ENCODE peak calls at places on chromosome 2, in seven cellular contexts. J is DND-41, S is pancreas, Y is fibroblast of lung, L is lung, P is tibial nerve, K is uterus. R is an unnamed sample.

GRCh38 chr2:220315098-220315785 is 687.8 kb downstream of the SLC4A3 start:
- DNase-seq in J (no peak), S (no peak), Y (no peak), L (no peak), P (no peak), K (peak; percentile 18), R (no peak)

GRCh38 chr2:31541853-31542252 is 38.9 kb downstream of the SRD5A2 start:
- DNase-seq in J (no peak), S (no peak), Y (no peak), L (no peak), P (no peak), K (no peak), R (no peak)

GRCh38 chr2:190267302-190267701 is 52.3 kb downstream of the HIBCH start:
- DNase-seq in J (no peak), S (no peak), Y (peak; percentile 89), L (no peak), P (no peak), K (no peak), R (no peak)

GRCh38 chr2:10433948-10434884 is 13.9 kb downstream of the ODC1 start:
- DNase-seq in J (no peak), S (no peak), Y (no peak), L (no peak), P (no peak), K (no peak), R (no peak)

GRCh38 chr2:65661980-65662653 is 229.7 kb upstream of the SPRED2 start:
- DNase-seq in J (no peak), S (no peak), Y (no peak), L (no peak), P (no peak), K (no peak), R (no peak)

GRCh38 chr2:208134928-208135586 is 5.4 kb upstream of the CRYGC start:
- DNase-seq in J (peak; percentile 55), S (no peak), Y (no peak), L (no peak), P (no peak), K (no peak), R (no peak)

GRCh38 chr2:103667335-103667884 is 905.6 kb downstream of the TMEM182 start:
- DNase-seq in J (no peak), S (no peak), Y (peak; percentile 72), L (no peak), P (no peak), K (no peak), R (no peak)

GRCh38 chr2:145411493-145411892 is 891.6 kb upstream of the ZEB2 start:
- DNase-seq in J (peak; percentile 79), S (no peak), Y (no peak), L (no peak), P (no peak), K (no peak), R (peak; percentile 58)

GRCh38 chr2:58432491-58433166 is 191.5 kb upstream of the FANCL start:
- DNase-seq in J (no peak), S (no peak), Y (peak; percentile 32), L (no peak), P (no peak), K (no peak), R (no peak)

GRCh38 chr2:233831011-233831721 is 23.2 kb downstream of the HJURP start:
- DNase-seq in J (no peak), S (no peak), Y (no peak), L (no peak), P (no peak), K (no peak), R (no peak)

GRCh38 chr2:18074476-18074875 is 196.0 kb downstream of the KCNS3 start:
- DNase-seq in J (no peak), S (no peak), Y (peak; percentile 33), L (no peak), P (no peak), K (no peak), R (no peak)

GRCh38 chr2:192073878-192074277 is 120.9 kb downstream of the TMEFF2 start:
- DNase-seq in J (no peak), S (no peak), Y (no peak), L (no peak), P (no peak), K (no peak), R (no peak)

GRCh38 chr2:42903821-42904575 is 111.6 kb upstream of the HAAO start:
- DNase-seq in J (no peak), S (no peak), Y (no peak), L (no peak), P (no peak), K (no peak), R (no peak)
- H3K4me3 ChIP-seq in J (no peak overlapping the region), S (no peak overlapping the region), Y (no peak overlapping the region), L (no peak overlapping the region), P (no peak overlapping the region), K (no peak overlapping the region), R (no peak overlapping the region)

GRCh38 chr2:14722919-14723559 is 90.5 kb downstream of the LRATD1 start:
- DNase-seq in J (no peak), S (no peak), Y (no peak), L (no peak), P (no peak), K (no peak), R (no peak)
- TF ChIP-seq CTCF in J (no peak), S (no peak), Y (no peak), L (no peak), P (no peak), K (no peak), R (no peak)

GRCh38 chr2:8779795-8780194 is 57.6 kb downstream of the KIDINS220 start:
- DNase-seq in J (no peak), S (no peak), Y (no peak), L (no peak), P (no peak), K (no peak), R (no peak)

DNA sequence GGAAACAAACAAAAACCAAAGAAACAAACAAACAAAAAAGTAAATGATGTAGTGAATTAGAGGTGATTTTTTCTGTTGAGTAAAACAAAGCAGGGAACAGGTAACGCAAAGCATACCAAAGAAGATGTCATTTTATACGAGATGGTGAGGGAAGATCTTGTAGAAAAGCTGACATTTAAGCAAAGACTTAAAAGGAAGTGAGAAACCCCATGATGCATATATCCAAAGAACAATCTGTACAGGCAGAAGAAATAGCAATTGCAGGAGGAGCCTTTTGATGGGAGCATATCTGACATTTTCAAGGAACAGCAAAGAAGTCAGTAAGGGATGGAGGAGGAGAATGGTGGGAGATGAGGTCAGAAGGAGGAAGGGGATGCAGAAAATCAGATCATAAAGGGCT is 63.0 kb downstream of the KIDINS220 start:
- DNase-seq in J (no peak), S (no peak), Y (no peak), L (no peak), P (no peak), K (no peak), R (no peak)
- H3K36me3 ChIP-seq in J (peaks cover 64% of the 10 kb centered on the region), S (peaks cover 38% of the 10 kb centered on the region), Y (peaks cover 11% of the 10 kb centered on the region), L (peaks cover 25% of the 10 kb centered on the region), P (peaks cover 2% of the 10 kb centered on the region), K (no peaks in the 10 kb centered on the region), R (peaks cover 3% of the 10 kb centered on the region)

GRCh38 chr2:96533292-96534073 is 3.1 kb upstream of the ARID5A start:
- DNase-seq in J (no peak), S (no peak), Y (peak; percentile 37), L (peak; percentile 74), P (peak; percentile 88), K (peak; percentile 91), R (no peak)

GRCh38 chr2:96536445-96537065 is at the start of gene ARID5A:
- DNase-seq in J (peak; percentile 93), S (peak; percentile 89), Y (peak; percentile 90), L (peak; percentile 93), P (peak; percentile 86), K (peak; percentile 96), R (peak; percentile 95)

GRCh38 chr2:96535331-96535730 is 1.2 kb upstream of the ARID5A start:
- DNase-seq in J (no peak), S (no peak), Y (no peak), L (no peak), P (no peak), K (no peak), R (no peak)

GRCh38 chr2:96534131-96534530 is 2.4 kb upstream of the ARID5A start:
- DNase-seq in J (no peak), S (no peak), Y (no peak), L (no peak), P (no peak), K (no peak), R (no peak)

GRCh38 chr2:96534701-96535181 is 1.8 kb upstream of the ARID5A start:
- DNase-seq in J (no peak), S (no peak), Y (no peak), L (no peak), P (no peak), K (no peak), R (no peak)
- H3K4me3 ChIP-seq in J (no peak overlapping the region), S (no peak overlapping the region), Y (no peak overlapping the region), L (no peak overlapping the region), P (no peak overlapping the region), K (no peak overlapping the region), R (no peak overlapping the region)

R was measured in GM06990.